ENCODE peak calls at places on chromosomes 2 and 18, in five cellular contexts. One of them, this sample, is unnamed. For H3K4me1, the result is how much of the 10 kb centered on the place peaks cover.

GRCh38 chr2:70645733-70646420 is 92.3 kb upstream of the TGFA start:
- DNase-seq in right lobe of liver: no peak
- DNase-seq in stomach: no peak
- DNase-seq in right atrium auricular region: no peak
- DNase-seq in gastrocnemius medialis: no peak
- DNase-seq in this sample: no peak

GRCh38 chr2:48566582-48566981 is 36.6 kb downstream of the STON1 start:
- DNase-seq in gastrocnemius medialis: no peak
- DNase-seq in stomach: no peak
- DNase-seq in right lobe of liver: no peak
- DNase-seq in right atrium auricular region: no peak
- DNase-seq in this sample: no peak

GRCh38 chr18:55763298-55763697 is 175.3 kb upstream of the TCF4 start:
- DNase-seq in stomach: no peak
- DNase-seq in right lobe of liver: no peak
- DNase-seq in right atrium auricular region: no peak
- DNase-seq in gastrocnemius medialis: no peak
- DNase-seq in this sample: no peak

GRCh38 chr18:9885170-9886004 is at the start of gene TXNDC2:
- DNase-seq in right atrium auricular region: no peak
- DNase-seq in right lobe of liver: no peak
- DNase-seq in stomach: no peak
- DNase-seq in gastrocnemius medialis: no peak
- DNase-seq in this sample: no peak

GRCh38 chr2:168699834-168700417 is 102.5 kb upstream of the NOSTRIN start:
- DNase-seq in stomach: peak
- DNase-seq in right atrium auricular region: peak
- DNase-seq in right lobe of liver: peak
- DNase-seq in gastrocnemius medialis: peak
- DNase-seq in this sample: no peak

GRCh38 chr2:72965770-72966430 is 48.6 kb downstream of the EMX1 start:
- DNase-seq in stomach: no peak
- DNase-seq in right lobe of liver: no peak
- DNase-seq in right atrium auricular region: no peak
- DNase-seq in gastrocnemius medialis: no peak
- DNase-seq in this sample: no peak

GRCh38 chr18:32289480-32290075 is 99.7 kb downstream of the MEP1B start:
- DNase-seq in right lobe of liver: no peak
- DNase-seq in stomach: peak
- DNase-seq in right atrium auricular region: no peak
- DNase-seq in gastrocnemius medialis: peak
- DNase-seq in this sample: no peak

GRCh38 chr2:19738707-19739106 is 163.1 kb downstream of the TTC32 start:
- DNase-seq in right atrium auricular region: peak
- DNase-seq in right lobe of liver: no peak
- DNase-seq in gastrocnemius medialis: peak
- DNase-seq in stomach: no peak
- DNase-seq in this sample: no peak

GRCh38 chr2:162821176-162821575 is 17.4 kb downstream of the KCNH7 start:
- DNase-seq in right atrium auricular region: no peak
- DNase-seq in stomach: no peak
- DNase-seq in right lobe of liver: no peak
- DNase-seq in gastrocnemius medialis: no peak
- DNase-seq in this sample: no peak

GRCh38 chr2:196594158-196594557 is 45.4 kb upstream of the CCDC150 start:
- DNase-seq in stomach: no peak
- DNase-seq in right lobe of liver: no peak
- DNase-seq in gastrocnemius medialis: no peak
- DNase-seq in right atrium auricular region: no peak
- DNase-seq in this sample: no peak

GRCh38 chr18:48412339-48412929 is 3.3 kb upstream of the ZBTB7C start:
- DNase-seq in gastrocnemius medialis: no peak
- DNase-seq in right atrium auricular region: no peak
- DNase-seq in right lobe of liver: no peak
- DNase-seq in stomach: no peak
- DNase-seq in this sample: no peak

GRCh38 chr18:28176933-28177827 is at the start of gene CDH2:
- DNase-seq in right lobe of liver: peak
- DNase-seq in gastrocnemius medialis: no peak
- DNase-seq in right atrium auricular region: peak
- DNase-seq in stomach: peak
- DNase-seq in this sample: peak

GRCh38 chr2:233832869-233833812 is 21.2 kb downstream of the HJURP start:
- DNase-seq in right lobe of liver: no peak
- DNase-seq in gastrocnemius medialis: no peak
- DNase-seq in right atrium auricular region: no peak
- DNase-seq in stomach: peak
- DNase-seq in this sample: no peak

GRCh38 chr2:109397883-109398282 is 215.9 kb downstream of the SEPTIN10 start:
- DNase-seq in stomach: no peak
- DNase-seq in gastrocnemius medialis: no peak
- DNase-seq in right lobe of liver: no peak
- DNase-seq in right atrium auricular region: no peak
- DNase-seq in this sample: no peak

GRCh38 chr2:134669731-134670669 is 48.8 kb downstream of the TMEM163 start:
- DNase-seq in stomach: no peak
- DNase-seq in right atrium auricular region: no peak
- DNase-seq in gastrocnemius medialis: no peak
- DNase-seq in right lobe of liver: no peak
- DNase-seq in this sample: no peak

GRCh38 chr2:50491541-50492114 is 540.3 kb downstream of the NRXN1 start:
- DNase-seq in gastrocnemius medialis: no peak
- DNase-seq in right atrium auricular region: no peak
- DNase-seq in right lobe of liver: no peak
- DNase-seq in stomach: no peak
- DNase-seq in this sample: no peak

GRCh38 chr2:111176867-111177266 is 56.2 kb downstream of the BCL2L11 start:
- DNase-seq in gastrocnemius medialis: no peak
- DNase-seq in right lobe of liver: no peak
- DNase-seq in stomach: no peak
- DNase-seq in right atrium auricular region: no peak
- DNase-seq in this sample: no peak

GRCh38 chr2:108092886-108093285 is 106.6 kb downstream of the SLC5A7 start:
- DNase-seq in gastrocnemius medialis: no peak
- DNase-seq in right lobe of liver: no peak
- DNase-seq in right atrium auricular region: no peak
- DNase-seq in stomach: no peak
- DNase-seq in this sample: no peak

GRCh38 chr2:234290671-234291070 is 206.2 kb downstream of the ARL4C start:
- DNase-seq in right lobe of liver: no peak
- DNase-seq in stomach: peak
- DNase-seq in gastrocnemius medialis: peak
- DNase-seq in right atrium auricular region: peak
- DNase-seq in this sample: peak

GRCh38 chr2:96391828-96392200 is 56.2 kb downstream of the NCAPH start:
- DNase-seq in right lobe of liver: no peak
- DNase-seq in right atrium auricular region: no peak
- DNase-seq in stomach: no peak
- DNase-seq in gastrocnemius medialis: no peak
- DNase-seq in this sample: no peak

GRCh38 chr2:20496069-20496468 is 49.2 kb downstream of the RHOB start:
- DNase-seq in gastrocnemius medialis: peak
- DNase-seq in right lobe of liver: no peak
- DNase-seq in right atrium auricular region: no peak
- DNase-seq in stomach: no peak
- DNase-seq in this sample: no peak

GRCh38 chr2:197107291-197108269 is 181.1 kb upstream of the PGAP1 start:
- DNase-seq in stomach: no peak
- DNase-seq in gastrocnemius medialis: peak
- DNase-seq in right atrium auricular region: peak
- DNase-seq in right lobe of liver: peak
- DNase-seq in this sample: no peak

GRCh38 chr2:124804014-124804940 is 779.2 kb downstream of the CNTNAP5 start:
- DNase-seq in stomach: no peak
- DNase-seq in gastrocnemius medialis: no peak
- DNase-seq in right lobe of liver: no peak
- DNase-seq in right atrium auricular region: no peak
- DNase-seq in this sample: no peak

GRCh38 chr18:8478166-8478967 is 130.9 kb upstream of the RAB12 start:
- DNase-seq in right lobe of liver: no peak
- DNase-seq in right atrium auricular region: no peak
- DNase-seq in gastrocnemius medialis: peak
- DNase-seq in stomach: peak
- DNase-seq in this sample: no peak

GRCh38 chr2:193584001-193584400 is 1389.3 kb upstream of the TMEFF2 start:
- DNase-seq in right atrium auricular region: no peak
- DNase-seq in right lobe of liver: peak
- DNase-seq in stomach: no peak
- DNase-seq in gastrocnemius medialis: no peak
- DNase-seq in this sample: no peak

GRCh38 chr18:57518533-57518932 is 68.0 kb downstream of the FECH start:
- DNase-seq in stomach: no peak
- DNase-seq in right lobe of liver: no peak
- DNase-seq in right atrium auricular region: no peak
- DNase-seq in gastrocnemius medialis: no peak
- DNase-seq in this sample: no peak

GRCh38 chr2:28688784-28689183 is 62.8 kb upstream of the PPP1CB start:
- DNase-seq in stomach: no peak
- DNase-seq in gastrocnemius medialis: no peak
- DNase-seq in right lobe of liver: no peak
- DNase-seq in right atrium auricular region: no peak
- DNase-seq in this sample: no peak
- H3K4me1 ChIP-seq in stomach: under half
- H3K4me1 ChIP-seq in gastrocnemius medialis: under half
- H3K4me1 ChIP-seq in right lobe of liver: under half
- H3K4me1 ChIP-seq in right atrium auricular region: under half
- H3K4me1 ChIP-seq in this sample: under half

GRCh38 chr2:237967463-237967871 is 653 bp downstream of the UBE2F start:
- DNase-seq in right atrium auricular region: no peak
- DNase-seq in gastrocnemius medialis: peak
- DNase-seq in stomach: peak
- DNase-seq in right lobe of liver: peak
- DNase-seq in this sample: no peak

GRCh38 chr2:237966565-237967462 is at the start of gene UBE2F:
- DNase-seq in stomach: peak
- DNase-seq in right lobe of liver: peak
- DNase-seq in gastrocnemius medialis: peak
- DNase-seq in right atrium auricular region: peak
- DNase-seq in this sample: peak

GRCh38 chr2:237964578-237965404 is 2.0 kb upstream of the UBE2F start:
- DNase-seq in stomach: no peak
- DNase-seq in right lobe of liver: no peak
- DNase-seq in gastrocnemius medialis: no peak
- DNase-seq in right atrium auricular region: no peak
- DNase-seq in this sample: no peak

GRCh38 chr2:237966250-237966564 is 607 bp upstream of the UBE2F start:
- DNase-seq in stomach: no peak
- DNase-seq in right lobe of liver: no peak
- DNase-seq in gastrocnemius medialis: no peak
- DNase-seq in right atrium auricular region: no peak
- DNase-seq in this sample: no peak

DNA sequence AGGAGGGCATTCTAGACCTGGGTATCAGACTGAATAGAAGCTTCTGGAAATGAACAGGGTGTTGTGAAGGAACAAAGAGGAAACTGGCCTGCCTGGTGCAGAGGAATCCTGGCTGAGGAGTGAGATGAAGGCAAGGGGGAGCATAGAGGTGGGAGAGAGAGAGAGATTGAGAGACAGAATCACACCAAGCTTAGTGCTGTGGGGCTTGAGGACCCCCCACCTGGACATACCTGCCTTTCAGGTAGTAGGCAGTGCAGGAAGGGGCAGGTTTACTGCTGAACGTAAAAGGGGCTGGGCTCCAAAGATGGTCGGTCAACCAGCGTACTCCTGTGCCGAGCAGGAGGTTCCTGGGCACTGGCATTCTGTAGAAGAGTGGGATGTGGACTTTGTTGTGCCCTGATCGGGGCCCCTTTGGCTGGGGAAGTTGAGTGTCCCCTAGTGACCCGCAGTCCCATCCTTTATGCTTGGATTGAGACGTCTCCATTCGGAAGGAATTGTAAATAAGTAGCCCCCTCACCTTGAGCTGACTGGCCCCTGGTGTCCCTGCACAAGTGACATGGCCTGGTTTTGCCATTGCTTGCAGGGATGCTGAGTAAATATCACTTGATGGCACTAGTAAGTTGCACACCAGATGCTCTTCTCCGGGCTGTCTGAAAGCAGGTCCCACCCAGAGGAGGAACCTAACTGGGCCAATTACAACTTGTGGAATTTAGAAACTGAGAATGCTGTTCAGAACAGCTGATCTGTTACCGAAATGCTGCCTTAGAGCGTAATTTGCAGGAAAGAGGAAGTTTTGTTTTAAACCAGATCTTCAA is 1.4 kb downstream of the UBE2F start:
- DNase-seq in gastrocnemius medialis: peak
- DNase-seq in right lobe of liver: no peak
- DNase-seq in right atrium auricular region: peak
- DNase-seq in stomach: no peak
- DNase-seq in this sample: peak
- TF ChIP-seq CTCF in gastrocnemius medialis: no peak
- TF ChIP-seq CTCF in right lobe of liver: no peak
- TF ChIP-seq CTCF in right atrium auricular region: no peak
- TF ChIP-seq CTCF in stomach: no peak
- TF ChIP-seq CTCF in this sample: no peak

DNA sequence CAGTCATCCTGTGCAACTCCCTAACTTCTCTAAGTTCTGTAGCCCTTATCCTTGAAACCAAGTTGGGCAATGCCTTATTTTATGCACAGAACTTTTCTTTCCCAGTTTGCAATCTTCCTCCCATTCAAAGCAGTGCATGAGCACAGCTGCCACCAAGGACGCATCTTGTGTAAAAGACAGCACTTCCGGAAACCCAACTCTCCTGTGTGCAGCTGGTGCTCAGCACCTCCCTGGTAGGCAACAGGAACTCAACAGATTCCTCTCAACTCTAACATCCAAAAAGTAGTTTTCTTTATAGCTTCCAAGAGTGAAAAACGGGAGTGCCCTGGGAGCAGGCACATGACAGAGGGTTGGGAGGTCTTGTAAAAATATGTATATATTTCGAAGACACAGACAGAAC is 2.2 kb downstream of the TMEM18 start:
- DNase-seq in right atrium auricular region: no peak
- DNase-seq in right lobe of liver: no peak
- DNase-seq in gastrocnemius medialis: no peak
- DNase-seq in stomach: no peak
- DNase-seq in this sample: no peak
- H3K4me3 ChIP-seq in right atrium auricular region: no peak
- H3K4me3 ChIP-seq in right lobe of liver: no peak
- H3K4me3 ChIP-seq in gastrocnemius medialis: no peak
- H3K4me3 ChIP-seq in stomach: no peak
- H3K4me3 ChIP-seq in this sample: no peak

DNA sequence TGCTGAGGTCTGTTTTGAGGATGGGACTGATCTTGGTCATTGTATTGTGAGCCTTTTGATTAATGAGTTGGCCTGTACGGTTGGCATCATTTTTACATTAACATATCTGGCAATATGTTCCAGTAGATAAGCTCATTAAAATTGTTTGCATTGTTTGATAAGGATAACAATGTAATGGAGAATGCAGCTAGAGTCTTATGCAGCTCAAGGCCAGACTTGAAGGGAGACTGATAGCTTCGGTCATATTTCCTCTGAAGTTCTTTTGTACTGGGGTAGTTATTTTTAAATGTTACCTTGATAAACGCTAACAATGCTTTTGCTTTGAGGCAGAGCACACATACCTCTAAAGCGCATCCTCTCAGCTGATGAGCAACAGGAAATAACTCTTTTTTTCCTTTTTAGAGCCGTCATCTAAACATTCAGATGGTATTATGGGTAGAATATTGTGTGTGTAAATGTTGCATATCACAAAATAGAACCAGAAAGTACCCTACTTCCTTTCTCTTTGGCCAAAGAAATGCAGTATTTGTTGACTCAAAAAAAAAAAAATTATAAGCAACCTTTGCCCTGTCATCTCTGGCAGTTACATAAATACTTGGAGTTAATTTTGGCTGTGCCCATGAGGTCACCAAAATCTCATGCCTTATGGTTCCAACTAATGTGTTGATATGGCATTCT is 1.3 kb downstream of the MAPRE2 start:
- DNase-seq in gastrocnemius medialis: no peak
- DNase-seq in right lobe of liver: no peak
- DNase-seq in stomach: no peak
- DNase-seq in right atrium auricular region: no peak
- DNase-seq in this sample: no peak
- H3K4me1 ChIP-seq in gastrocnemius medialis: half or more
- H3K4me1 ChIP-seq in right lobe of liver: under half
- H3K4me1 ChIP-seq in stomach: under half
- H3K4me1 ChIP-seq in right atrium auricular region: under half
- H3K4me1 ChIP-seq in this sample: under half